ENCODE peak calls at places on chromosome 5, in eight cellular contexts. R is GM13976, S is uterus, T is endothelial cell of umbilical vein, D is amygdala, N is GM23248, U is myocyte, Y is hippocampal formation. X is an unnamed sample.

GRCh38 chr5:78527054-78527884 is 121.3 kb downstream of the LHFPL2 start:
- DNase-seq in R (no peak), S (peak; percentile 83), T (peak; percentile 99), D (no peak), N (peak; percentile 98), U (peak; percentile 89), Y (no peak), X (peak; percentile 97)

GRCh38 chr5:169945831-169946261 is 34.4 kb downstream of the INSYN2B start:
- DNase-seq in R (no peak), S (no peak), T (peak; percentile 61), D (peak; percentile 57), N (peak; percentile 95), U (peak; percentile 20), Y (peak; percentile 43), X (peak; percentile 32)

GRCh38 chr5:34535944-34536628 is 120.0 kb upstream of the RAI14 start:
- DNase-seq in R (no peak), S (no peak), T (no peak), D (no peak), N (peak; percentile 36), U (no peak), Y (no peak), X (no peak)

GRCh38 chr5:14870347-14871083 is 1.1 kb downstream of the ANKH start:
- DNase-seq in R (peak; percentile 37), S (peak; percentile 19), T (peak; percentile 19), D (peak; percentile 14), N (peak; percentile 47), U (peak; percentile 11), Y (no peak), X (no peak)

GRCh38 chr5:73957397-73958001 is 331.5 kb downstream of the ARHGEF28 start:
- DNase-seq in R (no peak), S (no peak), T (no peak), D (no peak), N (no peak), U (no peak), Y (no peak), X (no peak)

GRCh38 chr5:173572431-173573125 is 43.9 kb downstream of the BOD1 start:
- DNase-seq in R (no peak), S (no peak), T (no peak), D (no peak), N (peak; percentile 17), U (peak; percentile 37), Y (no peak), X (no peak)

GRCh38 chr5:135174315-135175096 is 140.5 kb upstream of the PITX1 start:
- DNase-seq in R (no peak), S (no peak), T (no peak), D (no peak), N (no peak), U (peak; percentile 41), Y (no peak), X (no peak)

GRCh38 chr5:134579284-134579771 is 53.3 kb downstream of the SAR1B start:
- DNase-seq in R (no peak), S (no peak), T (no peak), D (no peak), N (no peak), U (no peak), Y (no peak), X (no peak)

GRCh38 chr5:111068208-111068607 is 3.3 kb upstream of the TSLP start:
- DNase-seq in R (no peak), S (no peak), T (no peak), D (no peak), N (peak; percentile 50), U (no peak), Y (no peak), X (no peak)

GRCh38 chr5:80871541-80871961 is 88.6 kb upstream of the RASGRF2 start:
- DNase-seq in R (no peak), S (no peak), T (no peak), D (no peak), N (peak; percentile 26), U (peak; percentile 47), Y (no peak), X (peak; percentile 81)

GRCh38 chr5:5234912-5235311 is 94.8 kb downstream of the ADAMTS16 start:
- DNase-seq in R (no peak), S (no peak), T (no peak), D (no peak), N (no peak), U (no peak), Y (no peak), X (no peak)

GRCh38 chr5:127404190-127404589 is 113.2 kb upstream of the PRRC1 start:
- DNase-seq in R (no peak), S (no peak), T (no peak), D (no peak), N (no peak), U (no peak), Y (no peak), X (no peak)

GRCh38 chr5:59765446-59765845 is 128.1 kb downstream of the PDE4D start:
- DNase-seq in R (no peak), S (no peak), T (no peak), D (no peak), N (no peak), U (no peak), Y (no peak), X (no peak)

GRCh38 chr5:151208481-151208914 is 15.4 kb downstream of the CCDC69 start:
- DNase-seq in R (no peak), S (no peak), T (no peak), D (no peak), N (no peak), U (no peak), Y (peak; percentile 8), X (no peak)

GRCh38 chr5:112006721-112007120 is 249.7 kb upstream of the NREP start:
- DNase-seq in R (no peak), S (no peak), T (peak; percentile 41), D (no peak), N (peak; percentile 61), U (no peak), Y (no peak), X (peak; percentile 58)

GRCh38 chr5:126066795-126067321 is 356.4 kb upstream of the GRAMD2B start:
- DNase-seq in R (no peak), S (no peak), T (no peak), D (no peak), N (no peak), U (no peak), Y (no peak), X (no peak)

X was measured in LHCN-M2.